ENCODE peak calls at places on chromosomes 5 and 9, in four cellular contexts. One of them, this sample, is unnamed. For H3K36me3, the result is how much of the 10 kb centered on the place peaks cover.

GRCh38 chr5:79762929-79763328 is 73.3 kb downstream of the CMYA5 start:
- DNase-seq in heart left ventricle: no peak
- DNase-seq in right atrium auricular region: no peak
- DNase-seq in A673: no peak
- DNase-seq in this sample: no peak

GRCh38 chr9:69719368-69719767 is 40.4 kb downstream of the PTAR1 start:
- DNase-seq in heart left ventricle: no peak
- DNase-seq in right atrium auricular region: no peak
- DNase-seq in A673: peak
- DNase-seq in this sample: no peak

GRCh38 chr5:38009754-38010386 is 170.0 kb upstream of the GDNF start:
- DNase-seq in heart left ventricle: no peak
- DNase-seq in right atrium auricular region: no peak
- DNase-seq in A673: no peak
- DNase-seq in this sample: no peak

GRCh38 chr5:142611154-142611553 is 74.7 kb downstream of the FGF1 start:
- DNase-seq in heart left ventricle: peak
- DNase-seq in right atrium auricular region: peak
- DNase-seq in A673: peak
- DNase-seq in this sample: peak

GRCh38 chr5:1670342-1670741 is 129.3 kb downstream of the MRPL36 start:
- DNase-seq in heart left ventricle: no peak
- DNase-seq in right atrium auricular region: peak
- DNase-seq in A673: no peak
- DNase-seq in this sample: no peak

GRCh38 chr5:7779019-7779662 is 71.8 kb downstream of the CFAP90 start:
- DNase-seq in heart left ventricle: no peak
- DNase-seq in right atrium auricular region: no peak
- DNase-seq in A673: no peak
- DNase-seq in this sample: no peak

GRCh38 chr5:134227259-134227658 is 1.4 kb upstream of the PPP2CA start:
- DNase-seq in heart left ventricle: peak
- DNase-seq in right atrium auricular region: no peak
- DNase-seq in A673: peak
- DNase-seq in this sample: no peak

GRCh38 chr5:42089705-42090104 is 164.6 kb downstream of the FBXO4 start:
- DNase-seq in heart left ventricle: no peak
- DNase-seq in right atrium auricular region: no peak
- DNase-seq in A673: no peak
- DNase-seq in this sample: no peak

GRCh38 chr5:109298794-109299193 is 111.0 kb downstream of the PJA2 start:
- DNase-seq in heart left ventricle: no peak
- DNase-seq in right atrium auricular region: no peak
- DNase-seq in A673: no peak
- DNase-seq in this sample: no peak

GRCh38 chr9:34869390-34869789 is 88.7 kb upstream of the PHF24 start:
- DNase-seq in heart left ventricle: no peak
- DNase-seq in right atrium auricular region: no peak
- DNase-seq in A673: peak
- DNase-seq in this sample: no peak

GRCh38 chr5:6804766-6805165 is 91.5 kb downstream of the TENT4A start:
- DNase-seq in heart left ventricle: no peak
- DNase-seq in right atrium auricular region: no peak
- DNase-seq in A673: no peak
- DNase-seq in this sample: no peak

GRCh38 chr5:4204616-4205151 is 609.1 kb downstream of the IRX1 start:
- DNase-seq in heart left ventricle: no peak
- DNase-seq in right atrium auricular region: peak
- DNase-seq in A673: no peak
- DNase-seq in this sample: no peak

GRCh38 chr9:104577263-104577662 is 8.3 kb downstream of the OR13C8 start:
- DNase-seq in heart left ventricle: no peak
- DNase-seq in right atrium auricular region: no peak
- DNase-seq in A673: no peak
- DNase-seq in this sample: no peak

GRCh38 chr5:136750507-136750906 is 385.2 kb upstream of the TRPC7 start:
- DNase-seq in heart left ventricle: no peak
- DNase-seq in right atrium auricular region: no peak
- DNase-seq in A673: peak
- DNase-seq in this sample: no peak

GRCh38 chr9:124297553-124297905 is 39.8 kb downstream of the NEK6 start:
- DNase-seq in heart left ventricle: peak
- DNase-seq in right atrium auricular region: peak
- DNase-seq in A673: no peak
- DNase-seq in this sample: peak

GRCh38 chr5:156594406-156594805 is 255.7 kb upstream of the PPP1R2B start:
- DNase-seq in heart left ventricle: no peak
- DNase-seq in right atrium auricular region: no peak
- DNase-seq in A673: no peak
- DNase-seq in this sample: no peak

GRCh38 chr5:56706504-56706903 is 108.8 kb upstream of the MAP3K1 start:
- DNase-seq in heart left ventricle: no peak
- DNase-seq in right atrium auricular region: no peak
- DNase-seq in A673: no peak
- DNase-seq in this sample: no peak

GRCh38 chr5:36059571-36060515 is 6.8 kb downstream of the UGT3A2 start:
- DNase-seq in heart left ventricle: no peak
- DNase-seq in right atrium auricular region: no peak
- DNase-seq in A673: peak
- DNase-seq in this sample: no peak

GRCh38 chr9:18149457-18150011 is 324.4 kb upstream of the ADAMTSL1 start:
- DNase-seq in heart left ventricle: no peak
- DNase-seq in right atrium auricular region: no peak
- DNase-seq in A673: no peak
- DNase-seq in this sample: no peak

GRCh38 chr9:88660611-88661010 is 125.6 kb downstream of the NXNL2 start:
- DNase-seq in heart left ventricle: no peak
- DNase-seq in right atrium auricular region: no peak
- DNase-seq in A673: peak
- DNase-seq in this sample: no peak

GRCh38 chr9:21413089-21414023 is 4.4 kb downstream of the IFNA8 start:
- DNase-seq in heart left ventricle: no peak
- DNase-seq in right atrium auricular region: no peak
- DNase-seq in A673: no peak
- DNase-seq in this sample: no peak

GRCh38 chr9:114641974-114642373 is 15.6 kb downstream of the TEX53 start:
- DNase-seq in heart left ventricle: no peak
- DNase-seq in right atrium auricular region: no peak
- DNase-seq in A673: no peak
- DNase-seq in this sample: no peak

GRCh38 chr9:110538169-110538568 is 41.4 kb downstream of the SVEP1 start:
- DNase-seq in heart left ventricle: no peak
- DNase-seq in right atrium auricular region: no peak
- DNase-seq in A673: no peak
- DNase-seq in this sample: no peak

GRCh38 chr5:150013931-150014330 is 13.4 kb downstream of the HMGXB3 start:
- DNase-seq in heart left ventricle: no peak
- DNase-seq in right atrium auricular region: no peak
- DNase-seq in A673: no peak
- DNase-seq in this sample: no peak

GRCh38 chr5:107913511-107913910 is 242.8 kb upstream of the EFNA5 start:
- DNase-seq in heart left ventricle: no peak
- DNase-seq in right atrium auricular region: no peak
- DNase-seq in A673: no peak
- DNase-seq in this sample: no peak

GRCh38 chr5:154514331-154514730 is 36.3 kb upstream of the HAND1 start:
- DNase-seq in heart left ventricle: no peak
- DNase-seq in right atrium auricular region: no peak
- DNase-seq in A673: no peak
- DNase-seq in this sample: no peak

GRCh38 chr5:132464155-132464939 is 26.2 kb downstream of the IRF1 start:
- DNase-seq in heart left ventricle: no peak
- DNase-seq in right atrium auricular region: no peak
- DNase-seq in A673: peak
- DNase-seq in this sample: no peak

GRCh38 chr9:4380406-4380805 is 80.5 kb upstream of the GLIS3 start:
- DNase-seq in heart left ventricle: no peak
- DNase-seq in right atrium auricular region: no peak
- DNase-seq in A673: no peak
- DNase-seq in this sample: no peak

GRCh38 chr9:129841071-129841470 is 5.8 kb downstream of the USP20 start:
- DNase-seq in heart left ventricle: no peak
- DNase-seq in right atrium auricular region: no peak
- DNase-seq in A673: no peak
- DNase-seq in this sample: no peak
- TF ChIP-seq CTCF in heart left ventricle: no peak
- TF ChIP-seq CTCF in right atrium auricular region: no peak
- TF ChIP-seq CTCF in A673: no peak
- TF ChIP-seq CTCF in this sample: no peak

DNA sequence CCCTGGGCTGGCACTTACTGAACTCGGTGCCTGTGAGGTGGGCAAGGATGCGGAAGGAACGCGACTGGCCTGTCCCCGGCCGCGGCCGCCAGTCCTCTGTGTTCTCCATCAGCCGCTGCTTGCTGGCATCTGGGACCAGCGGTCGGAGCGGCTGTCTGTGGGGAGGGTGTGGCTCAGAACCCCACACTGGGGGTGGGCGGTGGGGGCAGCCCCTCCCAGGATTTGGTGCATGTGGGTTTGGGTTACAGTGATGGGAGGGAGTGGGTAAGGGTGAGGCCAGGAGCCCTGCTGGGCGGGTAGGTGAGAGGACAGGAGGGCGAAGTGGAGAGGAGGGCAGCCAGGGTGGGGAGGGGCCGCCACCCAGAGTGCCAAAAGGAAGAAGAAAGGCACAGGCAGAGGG is 6.4 kb downstream of the PDLIM7 start:
- DNase-seq in heart left ventricle: no peak
- DNase-seq in right atrium auricular region: no peak
- DNase-seq in A673: no peak
- DNase-seq in this sample: no peak
- H3K36me3 ChIP-seq in heart left ventricle: half or more
- H3K36me3 ChIP-seq in right atrium auricular region: half or more
- H3K36me3 ChIP-seq in A673: under half
- H3K36me3 ChIP-seq in this sample: under half

GRCh38 chr9:94668424-94668916 is 29.2 kb upstream of the FBP1 start:
- DNase-seq in heart left ventricle: no peak
- DNase-seq in right atrium auricular region: no peak
- DNase-seq in A673: no peak
- DNase-seq in this sample: no peak
- TF ChIP-seq CTCF in heart left ventricle: no peak
- TF ChIP-seq CTCF in right atrium auricular region: no peak
- TF ChIP-seq CTCF in A673: no peak
- TF ChIP-seq CTCF in this sample: no peak

DNA sequence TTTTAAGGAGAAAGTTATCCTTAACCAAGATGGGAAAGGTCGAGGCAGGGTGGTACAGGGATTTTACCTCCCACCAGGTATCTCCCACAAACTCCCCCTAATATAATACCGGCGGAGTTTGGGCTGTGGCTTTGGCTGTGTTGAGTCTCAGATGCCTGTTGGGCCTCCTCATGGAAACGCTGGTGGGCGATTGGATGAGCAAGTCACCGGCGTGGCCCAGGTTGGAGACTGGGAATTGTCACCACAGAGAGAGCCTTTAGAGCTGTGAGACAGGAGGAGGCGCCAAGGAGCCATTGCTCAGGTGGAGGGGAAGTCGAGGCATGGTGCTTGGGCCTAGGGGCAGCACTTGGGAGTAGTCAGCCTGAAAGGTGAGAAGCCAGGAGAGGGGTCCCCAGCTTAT is 3.4 kb upstream of the CAMSAP1 start:
- DNase-seq in heart left ventricle: no peak
- DNase-seq in right atrium auricular region: no peak
- DNase-seq in A673: no peak
- DNase-seq in this sample: no peak
- H3K36me3 ChIP-seq in heart left ventricle: under half
- H3K36me3 ChIP-seq in right atrium auricular region: under half
- H3K36me3 ChIP-seq in A673: half or more
- H3K36me3 ChIP-seq in this sample: half or more

GRCh38 chr5:100706796-100707195 is 171.6 kb downstream of the FAM174A start:
- DNase-seq in heart left ventricle: no peak
- DNase-seq in right atrium auricular region: no peak
- DNase-seq in A673: peak
- DNase-seq in this sample: no peak
- TF ChIP-seq CTCF in heart left ventricle: peak
- TF ChIP-seq CTCF in right atrium auricular region: peak
- TF ChIP-seq CTCF in A673: peak
- TF ChIP-seq CTCF in this sample: no peak

GRCh38 chr5:92565673-92566072 is 1015.3 kb downstream of the NR2F1-AS1 start:
- DNase-seq in heart left ventricle: no peak
- DNase-seq in right atrium auricular region: no peak
- DNase-seq in A673: no peak
- DNase-seq in this sample: no peak
- H3K36me3 ChIP-seq in heart left ventricle: under half
- H3K36me3 ChIP-seq in right atrium auricular region: under half
- H3K36me3 ChIP-seq in A673: under half
- H3K36me3 ChIP-seq in this sample: under half

GRCh38 chr5:78640622-78641021 is 8.0 kb downstream of the LHFPL2 start:
- DNase-seq in heart left ventricle: no peak
- DNase-seq in right atrium auricular region: no peak
- DNase-seq in A673: no peak
- DNase-seq in this sample: no peak
- TF ChIP-seq CTCF in heart left ventricle: no peak
- TF ChIP-seq CTCF in right atrium auricular region: no peak
- TF ChIP-seq CTCF in A673: no peak
- TF ChIP-seq CTCF in this sample: no peak

GRCh38 chr5:96648598-96648997 is 13.6 kb upstream of the CAST start:
- DNase-seq in heart left ventricle: no peak
- DNase-seq in right atrium auricular region: no peak
- DNase-seq in A673: no peak
- DNase-seq in this sample: no peak

GRCh38 chr5:96641368-96641767 is 20.8 kb upstream of the CAST start:
- DNase-seq in heart left ventricle: no peak
- DNase-seq in right atrium auricular region: no peak
- DNase-seq in A673: no peak
- DNase-seq in this sample: no peak

GRCh38 chr5:96648023-96648422 is 14.2 kb upstream of the CAST start:
- DNase-seq in heart left ventricle: no peak
- DNase-seq in right atrium auricular region: no peak
- DNase-seq in A673: no peak
- DNase-seq in this sample: no peak

GRCh38 chr5:96641922-96642640 is 20.1 kb upstream of the CAST start:
- DNase-seq in heart left ventricle: no peak
- DNase-seq in right atrium auricular region: no peak
- DNase-seq in A673: no peak
- DNase-seq in this sample: no peak

GRCh38 chr5:96645096-96645495 is 17.1 kb upstream of the CAST start:
- DNase-seq in heart left ventricle: no peak
- DNase-seq in right atrium auricular region: no peak
- DNase-seq in A673: no peak
- DNase-seq in this sample: no peak
- H3K36me3 ChIP-seq in heart left ventricle: under half
- H3K36me3 ChIP-seq in right atrium auricular region: under half
- H3K36me3 ChIP-seq in A673: under half
- H3K36me3 ChIP-seq in this sample: under half

This sample was measured in stomach.